ENCODE peak calls at places on chromosome 16, in nine cellular contexts. N, L, I, D, U, Y, H, Z and O are unnamed samples.

GRCh38 chr16:48963901-48964615 is 317.6 kb downstream of the CBLN1 start:
- DNase-seq in I (no peak), U (peak), L (no peak), Z (peak), D (peak), Y (no peak), N (peak), H (no peak), O (peak)

GRCh38 chr16:72986011-72986410 is 61.9 kb downstream of the ZFHX3 start:
- DNase-seq in L (no peak), N (no peak), H (peak), Y (no peak), U (no peak), I (no peak), D (peak), Z (no peak), O (no peak)

GRCh38 chr16:9570521-9570920 is 479.1 kb downstream of the HAPSTR1 start:
- DNase-seq in N (no peak), U (no peak), I (no peak), D (no peak), L (no peak), Z (no peak), H (no peak), Y (no peak), O (no peak)

GRCh38 chr16:84406006-84406963 is 37.9 kb downstream of the ATP2C2 start:
- DNase-seq in I (no peak), Z (no peak), U (no peak), Y (no peak), N (no peak), L (no peak), D (no peak), H (no peak), O (no peak)

GRCh38 chr16:80197790-80198201 is 343.0 kb upstream of the DYNLRB2 start:
- DNase-seq in U (peak), H (no peak), L (no peak), N (peak), Y (no peak), Z (no peak), I (no peak), D (peak), O (peak)

GRCh38 chr16:11614587-11615175 is 28.0 kb upstream of the LITAF start:
- DNase-seq in L (no peak), Y (no peak), U (no peak), N (no peak), I (no peak), H (no peak), D (no peak), Z (no peak), O (peak)

GRCh38 chr16:10983175-10983558 is 38.8 kb downstream of the CLEC16A start:
- DNase-seq in Y (peak), H (no peak), U (no peak), D (no peak), N (no peak), L (peak), Z (no peak), I (peak), O (peak)

GRCh38 chr16:71338632-71339031 is 19.9 kb upstream of the CALB2 start:
- DNase-seq in D (no peak), I (no peak), U (no peak), H (no peak), Y (no peak), L (no peak), Z (no peak), N (no peak), O (peak)

GRCh38 chr16:63135069-63135468 is 1098.8 kb upstream of the CDH8 start:
- DNase-seq in D (no peak), L (no peak), H (no peak), Y (no peak), Z (no peak), I (no peak), N (no peak), U (no peak), O (no peak)

GRCh38 chr16:79767597-79768280 is 167.2 kb upstream of the MAF start:
- DNase-seq in Y (no peak), N (no peak), D (peak), H (no peak), Z (no peak), U (no peak), L (peak), I (peak), O (peak)

GRCh38 chr16:88508868-88509748 is 56.0 kb downstream of the ZFPM1 start:
- DNase-seq in N (no peak), Z (peak), H (no peak), Y (no peak), I (peak), L (no peak), U (no peak), D (no peak), O (peak)

GRCh38 chr16:10552998-10553491 is 27.4 kb downstream of the EMP2 start:
- DNase-seq in Z (no peak), D (no peak), Y (peak), L (peak), H (peak), N (no peak), U (no peak), I (peak), O (no peak)

GRCh38 chr16:56874800-56875199 is 9.8 kb downstream of the SLC12A3 start:
- DNase-seq in I (no peak), Z (no peak), U (no peak), D (peak), N (no peak), L (no peak), H (no peak), Y (no peak), O (no peak)

GRCh38 chr16:49213594-49213993 is 68.0 kb downstream of the CBLN1 start:
- DNase-seq in D (no peak), Z (no peak), H (no peak), U (no peak), N (no peak), I (no peak), L (no peak), Y (no peak), O (no peak)

GRCh38 chr16:57386381-57386951 is 14.2 kb downstream of the CX3CL1 start:
- DNase-seq in Y (no peak), U (peak), H (no peak), D (peak), L (no peak), N (no peak), I (no peak), Z (no peak), O (no peak)

GRCh38 chr16:2458887-2459646 is 842 bp upstream of the TEDC2 start:
- DNase-seq in H (no peak), Y (peak), L (no peak), U (no peak), Z (no peak), I (no peak), N (no peak), D (no peak), O (no peak)

GRCh38 chr16:16890964-16891363 is 512.0 kb downstream of the NPIPA7 start:
- DNase-seq in Z (no peak), L (peak), I (no peak), D (no peak), H (no peak), U (no peak), N (no peak), Y (peak), O (no peak)

GRCh38 chr16:49459953-49460735 is 86.5 kb downstream of the C16orf78 start:
- DNase-seq in N (no peak), D (no peak), Z (peak), H (no peak), I (no peak), L (no peak), Y (no peak), U (no peak), O (no peak)

GRCh38 chr16:77596243-77596642 is 126.1 kb upstream of the NUDT7 start:
- DNase-seq in N (no peak), H (no peak), L (no peak), U (no peak), D (peak), I (no peak), Y (no peak), Z (no peak), O (peak)

GRCh38 chr16:89407282-89407924 is 83.0 kb downstream of the ANKRD11 start:
- DNase-seq in D (no peak), Z (no peak), L (no peak), U (no peak), N (no peak), I (no peak), Y (no peak), H (no peak), O (no peak)

GRCh38 chr16:17921357-17921978 is 415.1 kb downstream of the NPIPA8 start:
- DNase-seq in I (peak), D (no peak), L (peak), Y (peak), H (no peak), Z (peak), U (no peak), N (no peak), O (peak)

GRCh38 chr16:47928008-47928407 is 227.8 kb downstream of the ABCC12 start:
- DNase-seq in U (no peak), L (peak), I (peak), Z (no peak), N (no peak), D (no peak), H (no peak), Y (peak), O (no peak)

GRCh38 chr16:30903002-30903401 is 6.6 kb downstream of the CTF1 start:
- DNase-seq in U (no peak), I (no peak), Y (no peak), Z (no peak), H (no peak), L (no peak), N (no peak), D (no peak), O (no peak)

GRCh38 chr16:27444015-27444414 is 42.0 kb downstream of the IL21R start:
- DNase-seq in Y (no peak), L (no peak), Z (no peak), D (peak), U (no peak), I (no peak), H (no peak), N (no peak), O (peak)

GRCh38 chr16:66258916-66259845 is 107.3 kb upstream of the CDH5 start:
- DNase-seq in I (no peak), H (no peak), Y (no peak), L (no peak), U (no peak), Z (peak), N (no peak), D (no peak), O (no peak)

GRCh38 chr16:22417019-22417418 is 42.6 kb upstream of the CDR2 start:
- DNase-seq in Z (no peak), N (no peak), Y (no peak), I (no peak), D (no peak), L (no peak), H (no peak), U (no peak), O (no peak)

GRCh38 chr16:56357765-56358322 is 67.5 kb downstream of the AMFR start:
- DNase-seq in N (no peak), L (peak), I (no peak), Y (no peak), D (no peak), U (no peak), H (no peak), Z (peak), O (no peak)

GRCh38 chr16:83113317-83113716 is 486.5 kb downstream of the CDH13 start:
- DNase-seq in L (peak), N (no peak), H (no peak), I (peak), Y (peak), Z (peak), D (peak), U (no peak), O (peak)

GRCh38 chr16:3182608-3183444 is 5.2 kb upstream of the OR1F1 start:
- DNase-seq in L (peak), N (no peak), I (no peak), U (no peak), D (peak), H (no peak), Y (no peak), Z (no peak), O (peak)

GRCh38 chr16:84603115-84603816 is 14.6 kb downstream of the COTL1 start:
- DNase-seq in H (peak), L (no peak), N (peak), Z (no peak), Y (no peak), D (peak), U (peak), I (peak), O (peak)

GRCh38 chr16:48317614-48318013 is 67.6 kb downstream of the SIAH1 start:
- DNase-seq in Y (no peak), L (peak), D (peak), I (no peak), Z (no peak), N (peak), U (peak), H (no peak), O (peak)

GRCh38 chr16:66578596-66579531 is at the start of gene CMTM2:
- DNase-seq in U (no peak), D (peak), Z (no peak), N (no peak), H (no peak), L (no peak), Y (no peak), I (no peak), O (no peak)

GRCh38 chr16:56682703-56683397 is 580 bp downstream of the MT1X start:
- DNase-seq in D (no peak), H (no peak), U (no peak), L (no peak), I (no peak), Y (peak), N (no peak), Z (no peak), O (no peak)

GRCh38 chr16:56558024-56558747 is 6.7 kb upstream of the MT4 start:
- DNase-seq in L (no peak), U (peak), Z (no peak), N (no peak), Y (no peak), D (peak), H (no peak), I (no peak), O (peak)

GRCh38 chr16:65123846-65124513 is 2.1 kb upstream of the CDH11 start:
- DNase-seq in U (no peak), N (no peak), Y (no peak), H (no peak), Z (no peak), I (no peak), D (no peak), L (peak), O (no peak)

GRCh38 chr16:86872833-86873232 is 294.5 kb downstream of the FOXL1 start:
- DNase-seq in N (no peak), D (no peak), H (no peak), U (no peak), I (no peak), Z (no peak), L (no peak), Y (no peak), O (no peak)
- H3K4me3 ChIP-seq in N (no peak), D (no peak), H (no peak), U (no peak), I (no peak), Z (no peak), L (no peak), Y (no peak), O (no peak)

GRCh38 chr16:85753559-85753958 is 2.7 kb upstream of the C16orf74 start:
- DNase-seq in L (no peak), U (no peak), D (no peak), I (no peak), Z (no peak), H (no peak), Y (no peak), N (no peak), O (peak)

GRCh38 chr16:85753976-85754375 is 3.1 kb upstream of the C16orf74 start:
- DNase-seq in D (no peak), U (no peak), H (no peak), L (no peak), N (no peak), Z (no peak), I (no peak), Y (peak), O (no peak)

GRCh38 chr16:85754403-85754802 is 3.5 kb upstream of the C16orf74 start:
- DNase-seq in H (no peak), I (no peak), Y (peak), Z (no peak), N (no peak), L (peak), D (no peak), U (no peak), O (no peak)

GRCh38 chr16:85751665-85752501 is 987 bp upstream of the C16orf74 start:
- DNase-seq in L (no peak), Z (no peak), H (no peak), N (no peak), D (peak), U (no peak), I (no peak), Y (peak), O (peak)

GRCh38 chr16:85752511-85753420 is 1.9 kb upstream of the C16orf74 start:
- DNase-seq in Z (peak), Y (peak), N (no peak), D (peak), U (no peak), I (peak), H (no peak), L (peak), O (peak)
- TF ChIP-seq CTCF in Z (peak), Y (peak), N (no peak), D (peak), U (peak), I (no peak), H (no peak), L (peak), O (peak)

DNA sequence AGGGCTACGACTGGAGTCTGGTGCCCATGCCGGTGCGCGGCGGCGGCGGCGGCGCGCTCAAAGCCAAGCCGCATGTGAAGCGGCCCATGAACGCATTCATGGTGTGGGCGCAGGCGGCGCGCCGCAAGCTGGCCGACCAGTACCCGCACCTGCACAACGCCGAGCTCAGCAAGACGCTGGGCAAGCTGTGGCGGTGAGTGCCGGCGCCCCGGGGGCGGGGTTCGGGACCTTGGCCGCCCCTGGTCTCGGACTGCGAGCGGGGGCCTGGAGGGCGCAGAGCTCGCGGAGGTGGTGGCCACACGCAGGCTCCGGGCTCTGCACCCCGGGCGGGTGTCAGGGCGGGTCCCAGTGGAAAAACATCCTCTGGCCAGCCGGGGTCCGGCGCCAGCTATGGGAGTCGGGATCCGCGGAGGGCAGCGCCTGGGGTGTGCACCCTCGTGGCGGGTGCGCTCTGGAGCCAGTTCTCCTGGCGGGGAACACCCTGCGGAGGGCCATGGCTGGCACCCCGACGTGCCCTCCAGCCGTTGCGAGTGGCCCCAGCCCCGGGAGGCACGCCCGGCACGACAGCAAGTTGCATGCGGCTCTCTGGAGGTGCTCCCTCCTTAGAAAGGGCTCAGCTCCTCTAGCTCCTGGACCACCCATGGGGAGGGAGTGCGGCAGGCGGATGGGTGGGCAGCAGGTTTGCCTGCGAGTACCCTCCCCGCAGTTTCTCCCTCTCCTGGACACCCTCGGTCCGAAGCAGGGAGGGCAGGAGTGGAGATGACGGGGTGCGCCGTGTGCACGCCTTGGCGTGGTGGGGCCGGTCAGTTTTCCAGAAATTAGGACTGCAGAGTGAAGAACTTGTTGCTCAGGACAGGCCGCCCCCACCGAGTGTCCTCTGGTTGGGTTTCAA is 828 bp downstream of the SOX8 start:
- DNase-seq in Z (no peak), H (no peak), L (no peak), D (peak), Y (no peak), N (no peak), I (no peak), U (no peak), O (no peak)
- H3K4me3 ChIP-seq in Z (peak), H (no peak), L (no peak), D (no peak), Y (no peak), N (no peak), I (no peak), U (no peak), O (no peak)

DNA sequence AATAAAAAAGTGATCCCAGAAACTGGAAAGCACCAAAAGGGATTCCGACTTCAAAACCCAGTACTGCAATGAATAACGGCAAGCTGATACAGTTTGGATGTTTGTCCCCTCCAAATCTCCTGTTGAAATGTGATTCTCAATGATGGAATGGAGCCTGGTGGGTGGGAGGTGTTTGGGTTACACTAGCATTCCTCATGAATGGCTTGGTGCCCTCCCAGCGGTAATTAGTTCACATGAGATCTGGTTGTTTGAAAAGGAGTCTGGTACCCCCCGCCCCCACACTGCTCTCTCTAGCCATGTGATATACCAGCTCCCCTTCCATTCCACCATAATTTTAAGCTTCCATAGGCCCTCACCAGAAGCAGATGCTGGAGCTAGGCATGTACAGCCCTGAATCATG is 40.1 kb downstream of the RANBP10 start:
- DNase-seq in U (no peak), N (no peak), I (no peak), Z (no peak), Y (no peak), D (peak), H (no peak), L (no peak), O (no peak)
- TF ChIP-seq CTCF in U (no peak), N (no peak), I (no peak), Z (no peak), Y (no peak), D (no peak), H (no peak), L (no peak), O (no peak)

DNA sequence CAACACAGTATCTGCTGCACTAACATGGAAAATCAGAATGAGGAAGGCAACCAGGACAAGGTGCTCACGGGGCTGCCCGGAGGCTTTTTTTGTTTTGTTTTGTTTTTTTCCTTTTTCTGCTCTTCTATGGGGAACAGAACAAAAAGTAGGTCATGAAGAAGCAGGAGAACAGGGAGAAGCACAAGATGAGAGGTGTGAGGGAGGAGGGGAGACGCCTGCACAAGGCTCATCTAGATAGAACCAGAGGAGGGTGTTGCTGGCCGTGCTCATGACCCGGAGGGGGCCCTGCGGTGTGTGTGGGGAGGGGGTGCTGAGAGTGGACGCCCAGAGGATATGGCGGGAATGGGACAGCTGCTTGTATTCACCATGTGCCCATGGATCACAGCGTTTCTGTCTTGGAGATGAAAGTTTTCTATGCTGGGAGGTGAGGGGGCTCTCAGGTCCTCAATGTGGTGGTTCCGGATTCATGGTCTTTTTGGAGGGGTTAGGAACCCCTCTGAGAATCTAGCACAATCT is 183.7 kb downstream of the FOXL1 start:
- DNase-seq in D (no peak), L (no peak), I (no peak), H (no peak), U (no peak), Y (no peak), N (no peak), Z (no peak), O (no peak)
- H3K4me3 ChIP-seq in D (peak), L (no peak), I (no peak), H (no peak), U (peak), Y (no peak), N (peak), Z (no peak), O (no peak)

GRCh38 chr16:46883353-46883689 is 841 bp upstream of the GPT2 start:
- DNase-seq in Z (no peak), L (no peak), U (no peak), Y (no peak), H (no peak), N (no peak), D (no peak), I (peak), O (no peak)
- TF ChIP-seq CTCF in Z (no peak), L (no peak), U (no peak), Y (no peak), H (no peak), N (no peak), D (no peak), I (no peak), O (no peak)

DNA sequence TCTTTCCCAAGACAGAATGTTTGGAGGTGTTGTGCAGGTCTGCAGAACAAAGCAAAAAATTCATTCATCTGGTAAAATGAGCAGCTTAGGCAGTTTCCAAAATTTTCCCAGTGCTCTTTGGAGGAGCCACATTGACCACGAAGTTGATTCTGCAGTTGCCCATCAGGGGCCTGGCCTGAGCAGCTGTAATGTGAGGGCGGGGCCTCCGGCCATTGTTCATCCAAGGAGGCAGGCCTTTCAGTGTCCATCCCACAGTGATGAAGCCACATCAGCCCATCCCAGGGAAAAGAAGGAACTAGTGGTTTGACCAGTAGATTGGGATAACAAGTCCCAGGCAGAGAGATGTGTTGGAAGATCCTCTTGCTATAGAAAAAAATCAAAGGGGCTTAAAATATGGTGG is 10.1 kb downstream of the UBFD1 start:
- DNase-seq in Y (no peak), I (no peak), L (no peak), H (no peak), D (no peak), Z (no peak), U (no peak), N (no peak), O (no peak)
- H3K4me3 ChIP-seq in Y (no peak), I (no peak), L (no peak), H (no peak), D (no peak), Z (no peak), U (no peak), N (no peak), O (no peak)